ENCODE peak calls at places on chromosome 12, in nine cellular contexts. One of them, this sample, is unnamed.

GRCh38 chr12:102702447-102703114 is 214.5 kb downstream of the PAH start:
- DNase-seq in tibial nerve: peak; percentile 80
- DNase-seq in tibial artery: peak; percentile 62
- DNase-seq in neural progenitor cell: peak; percentile 37
- DNase-seq in astrocyte of the spinal cord: peak; percentile 55
- DNase-seq in BE2C: peak; percentile 50
- DNase-seq in psoas muscle: peak; percentile 22
- DNase-seq in cardiac fibroblast: peak; percentile 48
- DNase-seq in AG10803: peak; percentile 79
- DNase-seq in this sample: peak; percentile 53

GRCh38 chr12:89461649-89462612 is 62.7 kb downstream of the GALNT4 start:
- DNase-seq in AG10803: peak; percentile 79
- DNase-seq in tibial artery: no peak
- DNase-seq in neural progenitor cell: peak; percentile 64
- DNase-seq in psoas muscle: no peak
- DNase-seq in BE2C: no peak
- DNase-seq in astrocyte of the spinal cord: peak; percentile 83
- DNase-seq in tibial nerve: no peak
- DNase-seq in cardiac fibroblast: peak; percentile 89
- DNase-seq in this sample: no peak

GRCh38 chr12:64098709-64099354 is 123.3 kb downstream of the KICS2 start:
- DNase-seq in neural progenitor cell: no peak
- DNase-seq in tibial artery: no peak
- DNase-seq in psoas muscle: no peak
- DNase-seq in cardiac fibroblast: peak; percentile 89
- DNase-seq in tibial nerve: no peak
- DNase-seq in BE2C: peak; percentile 59
- DNase-seq in astrocyte of the spinal cord: peak; percentile 72
- DNase-seq in AG10803: peak; percentile 88
- DNase-seq in this sample: peak; percentile 71

GRCh38 chr12:6047249-6048227 is 76.9 kb downstream of the VWF start:
- DNase-seq in BE2C: no peak
- DNase-seq in astrocyte of the spinal cord: peak; percentile 44
- DNase-seq in AG10803: peak; percentile 71
- DNase-seq in tibial artery: no peak
- DNase-seq in tibial nerve: no peak
- DNase-seq in neural progenitor cell: no peak
- DNase-seq in cardiac fibroblast: peak; percentile 76
- DNase-seq in psoas muscle: no peak
- DNase-seq in this sample: no peak

GRCh38 chr12:39510001-39510400 is 67.1 kb upstream of the KIF21A start:
- DNase-seq in BE2C: no peak
- DNase-seq in cardiac fibroblast: no peak
- DNase-seq in tibial artery: no peak
- DNase-seq in astrocyte of the spinal cord: no peak
- DNase-seq in psoas muscle: no peak
- DNase-seq in AG10803: no peak
- DNase-seq in neural progenitor cell: no peak
- DNase-seq in tibial nerve: no peak
- DNase-seq in this sample: no peak

GRCh38 chr12:54329756-54330155 is 4.8 kb downstream of the COPZ1 start:
- DNase-seq in astrocyte of the spinal cord: no peak
- DNase-seq in BE2C: no peak
- DNase-seq in cardiac fibroblast: no peak
- DNase-seq in tibial nerve: no peak
- DNase-seq in neural progenitor cell: no peak
- DNase-seq in psoas muscle: no peak
- DNase-seq in tibial artery: no peak
- DNase-seq in AG10803: no peak
- DNase-seq in this sample: no peak

GRCh38 chr12:83945871-83946270 is 966.7 kb downstream of the SLC6A15 start:
- DNase-seq in cardiac fibroblast: peak; percentile 27
- DNase-seq in tibial artery: no peak
- DNase-seq in AG10803: peak; percentile 53
- DNase-seq in tibial nerve: no peak
- DNase-seq in psoas muscle: no peak
- DNase-seq in BE2C: no peak
- DNase-seq in neural progenitor cell: no peak
- DNase-seq in astrocyte of the spinal cord: peak; percentile 79
- DNase-seq in this sample: no peak

GRCh38 chr12:20578142-20578541 is 117.0 kb upstream of the SLCO1C1 start:
- DNase-seq in AG10803: no peak
- DNase-seq in BE2C: no peak
- DNase-seq in tibial nerve: no peak
- DNase-seq in psoas muscle: no peak
- DNase-seq in astrocyte of the spinal cord: no peak
- DNase-seq in tibial artery: no peak
- DNase-seq in neural progenitor cell: no peak
- DNase-seq in cardiac fibroblast: no peak
- DNase-seq in this sample: no peak

GRCh38 chr12:8572507-8572906 is 31.8 kb upstream of the CLEC4E start:
- DNase-seq in psoas muscle: no peak
- DNase-seq in astrocyte of the spinal cord: no peak
- DNase-seq in AG10803: no peak
- DNase-seq in cardiac fibroblast: peak; percentile 14
- DNase-seq in tibial artery: no peak
- DNase-seq in tibial nerve: no peak
- DNase-seq in neural progenitor cell: no peak
- DNase-seq in BE2C: no peak
- DNase-seq in this sample: no peak

GRCh38 chr12:131864469-131864868 is 30.0 kb upstream of the ULK1 start:
- DNase-seq in tibial artery: no peak
- DNase-seq in tibial nerve: no peak
- DNase-seq in BE2C: no peak
- DNase-seq in psoas muscle: no peak
- DNase-seq in AG10803: no peak
- DNase-seq in cardiac fibroblast: no peak
- DNase-seq in astrocyte of the spinal cord: no peak
- DNase-seq in neural progenitor cell: no peak
- DNase-seq in this sample: no peak

GRCh38 chr12:50572275-50572674 is 67.5 kb downstream of the DIP2B start:
- DNase-seq in tibial nerve: peak; percentile 42
- DNase-seq in neural progenitor cell: no peak
- DNase-seq in astrocyte of the spinal cord: peak; percentile 58
- DNase-seq in BE2C: no peak
- DNase-seq in AG10803: peak; percentile 94
- DNase-seq in tibial artery: peak; percentile 38
- DNase-seq in cardiac fibroblast: peak; percentile 89
- DNase-seq in psoas muscle: no peak
- DNase-seq in this sample: peak; percentile 40

GRCh38 chr12:83210933-83211332 is 524.2 kb downstream of the TMTC2 start:
- DNase-seq in psoas muscle: no peak
- DNase-seq in AG10803: no peak
- DNase-seq in neural progenitor cell: peak; percentile 83
- DNase-seq in cardiac fibroblast: no peak
- DNase-seq in tibial artery: no peak
- DNase-seq in BE2C: no peak
- DNase-seq in tibial nerve: no peak
- DNase-seq in astrocyte of the spinal cord: no peak
- DNase-seq in this sample: no peak

GRCh38 chr12:48131517-48131916 is 12.4 kb downstream of the PFKM start:
- DNase-seq in astrocyte of the spinal cord: no peak
- DNase-seq in tibial artery: no peak
- DNase-seq in neural progenitor cell: no peak
- DNase-seq in cardiac fibroblast: no peak
- DNase-seq in tibial nerve: no peak
- DNase-seq in AG10803: no peak
- DNase-seq in BE2C: no peak
- DNase-seq in psoas muscle: no peak
- DNase-seq in this sample: no peak

GRCh38 chr12:76670776-76671175 is 93.1 kb upstream of the ZDHHC17 start:
- DNase-seq in tibial nerve: no peak
- DNase-seq in BE2C: no peak
- DNase-seq in astrocyte of the spinal cord: peak; percentile 26
- DNase-seq in neural progenitor cell: no peak
- DNase-seq in cardiac fibroblast: peak; percentile 21
- DNase-seq in AG10803: peak; percentile 89
- DNase-seq in psoas muscle: no peak
- DNase-seq in tibial artery: no peak
- DNase-seq in this sample: no peak

DNA sequence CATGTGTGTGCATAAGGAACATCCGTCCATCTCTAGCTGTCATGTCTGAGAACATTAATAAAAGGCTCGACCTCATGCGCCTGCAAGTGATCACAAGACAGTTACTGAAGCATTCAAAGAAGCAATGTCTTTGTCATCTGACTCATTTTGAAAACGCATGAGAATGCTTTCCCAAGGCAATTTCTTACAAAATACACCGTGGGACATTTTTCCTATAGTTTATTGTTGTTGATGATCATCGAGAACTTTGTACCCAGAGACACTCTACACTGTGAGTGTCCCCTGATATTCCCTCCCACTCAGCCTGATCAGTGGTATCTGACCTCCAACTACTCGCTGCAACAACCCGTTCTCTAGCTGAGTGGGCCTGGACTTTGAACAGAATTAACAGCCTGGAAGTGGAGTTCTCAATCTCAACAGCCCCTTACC is 68.1 kb downstream of the ETV6 start:
- DNase-seq in neural progenitor cell: no peak
- DNase-seq in AG10803: peak; percentile 48
- DNase-seq in tibial nerve: no peak
- DNase-seq in psoas muscle: no peak
- DNase-seq in BE2C: no peak
- DNase-seq in tibial artery: no peak
- DNase-seq in astrocyte of the spinal cord: peak; percentile 56
- DNase-seq in cardiac fibroblast: peak; percentile 71
- DNase-seq in this sample: no peak
- H3K4me3 ChIP-seq in neural progenitor cell: no peak overlapping the region
- H3K4me3 ChIP-seq in AG10803: no peak overlapping the region
- H3K4me3 ChIP-seq in tibial nerve: no peak overlapping the region
- H3K4me3 ChIP-seq in psoas muscle: no peak overlapping the region
- H3K4me3 ChIP-seq in BE2C: no peak overlapping the region
- H3K4me3 ChIP-seq in tibial artery: no peak overlapping the region
- H3K4me3 ChIP-seq in astrocyte of the spinal cord: no peak overlapping the region
- H3K4me3 ChIP-seq in cardiac fibroblast: no peak overlapping the region
- H3K4me3 ChIP-seq in this sample: no peak overlapping the region

GRCh38 chr12:117966511-117966910 is 2.3 kb downstream of the KSR2 start:
- DNase-seq in AG10803: no peak
- DNase-seq in tibial nerve: no peak
- DNase-seq in astrocyte of the spinal cord: no peak
- DNase-seq in cardiac fibroblast: no peak
- DNase-seq in psoas muscle: no peak
- DNase-seq in tibial artery: no peak
- DNase-seq in neural progenitor cell: no peak
- DNase-seq in BE2C: no peak
- DNase-seq in this sample: no peak
- H3K4me3 ChIP-seq in AG10803: no peak overlapping the region
- H3K4me3 ChIP-seq in tibial nerve: no peak overlapping the region
- H3K4me3 ChIP-seq in astrocyte of the spinal cord: no peak overlapping the region
- H3K4me3 ChIP-seq in cardiac fibroblast: no peak overlapping the region
- H3K4me3 ChIP-seq in psoas muscle: no peak overlapping the region
- H3K4me3 ChIP-seq in tibial artery: no peak overlapping the region
- H3K4me3 ChIP-seq in neural progenitor cell: no peak overlapping the region
- H3K4me3 ChIP-seq in BE2C: no peak overlapping the region
- H3K4me3 ChIP-seq in this sample: no peak overlapping the region

GRCh38 chr12:130717752-130718151 is 1.7 kb upstream of the RIMBP2 start:
- DNase-seq in AG10803: no peak
- DNase-seq in cardiac fibroblast: no peak
- DNase-seq in tibial nerve: no peak
- DNase-seq in neural progenitor cell: no peak
- DNase-seq in tibial artery: no peak
- DNase-seq in BE2C: no peak
- DNase-seq in psoas muscle: no peak
- DNase-seq in astrocyte of the spinal cord: no peak
- DNase-seq in this sample: no peak

GRCh38 chr12:130715150-130715995 is 726 bp downstream of the RIMBP2 start:
- DNase-seq in BE2C: peak; percentile 62
- DNase-seq in tibial nerve: no peak
- DNase-seq in cardiac fibroblast: no peak
- DNase-seq in tibial artery: peak; percentile 19
- DNase-seq in psoas muscle: no peak
- DNase-seq in AG10803: no peak
- DNase-seq in neural progenitor cell: peak; percentile 57
- DNase-seq in astrocyte of the spinal cord: no peak
- DNase-seq in this sample: peak; percentile 31

GRCh38 chr12:130716918-130717306 is 813 bp upstream of the RIMBP2 start:
- DNase-seq in astrocyte of the spinal cord: no peak
- DNase-seq in AG10803: no peak
- DNase-seq in tibial artery: no peak
- DNase-seq in cardiac fibroblast: no peak
- DNase-seq in tibial nerve: no peak
- DNase-seq in BE2C: no peak
- DNase-seq in neural progenitor cell: peak; percentile 54
- DNase-seq in psoas muscle: no peak
- DNase-seq in this sample: no peak

GRCh38 chr12:130714591-130715149 is 1.4 kb downstream of the RIMBP2 start:
- DNase-seq in tibial artery: peak; percentile 9
- DNase-seq in BE2C: peak; percentile 65
- DNase-seq in cardiac fibroblast: no peak
- DNase-seq in tibial nerve: no peak
- DNase-seq in neural progenitor cell: peak; percentile 36
- DNase-seq in AG10803: no peak
- DNase-seq in psoas muscle: no peak
- DNase-seq in astrocyte of the spinal cord: no peak
- DNase-seq in this sample: peak; percentile 52

DNA sequence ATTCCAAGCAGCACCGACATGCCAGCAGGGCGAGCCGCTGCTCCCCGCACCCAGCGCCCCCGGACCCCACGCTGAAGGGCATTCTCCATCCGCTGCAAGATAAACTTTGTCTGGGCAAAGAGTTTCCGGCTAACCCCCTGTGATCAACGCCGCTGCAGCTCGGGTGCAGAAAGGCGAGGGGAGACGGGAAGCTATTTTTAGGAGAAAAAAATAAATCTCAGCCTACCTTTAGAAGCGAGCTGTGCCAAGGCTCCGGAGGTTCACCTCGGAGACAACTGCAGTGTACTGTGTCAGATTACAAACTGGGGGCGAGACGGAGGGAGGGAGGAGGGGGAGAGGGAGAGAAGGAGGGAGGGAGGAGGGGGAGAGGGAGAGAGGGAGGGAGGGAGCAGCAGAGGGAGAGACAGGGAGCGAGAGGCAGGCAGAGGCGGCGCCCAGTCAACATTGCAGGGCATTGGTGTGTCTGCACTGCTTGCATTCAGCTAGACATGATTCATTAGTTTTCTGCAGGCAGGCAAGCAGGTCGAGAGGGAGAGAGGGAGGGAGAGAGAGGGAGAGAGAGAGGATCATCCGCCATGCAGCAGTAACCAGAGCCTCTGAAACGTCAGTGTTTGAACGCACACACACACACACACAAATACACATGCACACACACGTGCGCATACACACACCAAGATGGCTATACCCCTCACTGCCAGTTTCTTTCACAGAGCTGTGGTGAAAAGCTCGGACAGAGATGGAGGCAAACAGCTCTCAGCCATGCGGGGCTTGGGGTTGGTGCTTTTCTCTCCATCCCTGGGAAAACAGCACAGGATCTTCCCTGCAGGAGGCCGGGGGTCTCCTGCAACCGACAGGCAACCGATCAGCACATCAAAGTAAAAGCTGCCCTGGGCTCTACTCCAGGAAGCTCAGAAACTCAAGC is at the start of gene RIMBP2:
- DNase-seq in neural progenitor cell: peak; percentile 82
- DNase-seq in astrocyte of the spinal cord: no peak
- DNase-seq in tibial artery: peak; percentile 16
- DNase-seq in psoas muscle: no peak
- DNase-seq in tibial nerve: no peak
- DNase-seq in cardiac fibroblast: peak; percentile 52
- DNase-seq in AG10803: peak; percentile 13
- DNase-seq in BE2C: peak; percentile 90
- DNase-seq in this sample: peak; percentile 37
- H3K4me3 ChIP-seq in neural progenitor cell: peak within 1 kb of the TSS; percentile 71
- H3K4me3 ChIP-seq in astrocyte of the spinal cord: no peak within 1 kb of the TSS
- H3K4me3 ChIP-seq in tibial artery: peak within 1 kb of the TSS; percentile 5
- H3K4me3 ChIP-seq in psoas muscle: peak within 1 kb of the TSS; percentile 46
- H3K4me3 ChIP-seq in tibial nerve: no peak within 1 kb of the TSS
- H3K4me3 ChIP-seq in cardiac fibroblast: no peak within 1 kb of the TSS
- H3K4me3 ChIP-seq in AG10803: peak within 1 kb of the TSS; percentile 36
- H3K4me3 ChIP-seq in BE2C: peak within 1 kb of the TSS; percentile 90
- H3K4me3 ChIP-seq in this sample: peak within 1 kb of the TSS; percentile 40

GRCh38 chr12:10154145-10154496 is 17.8 kb downstream of the OLR1 start:
- DNase-seq in AG10803: no peak
- DNase-seq in astrocyte of the spinal cord: no peak
- DNase-seq in neural progenitor cell: no peak
- DNase-seq in psoas muscle: no peak
- DNase-seq in tibial artery: no peak
- DNase-seq in BE2C: no peak
- DNase-seq in cardiac fibroblast: no peak
- DNase-seq in tibial nerve: no peak
- DNase-seq in this sample: no peak
- H3K4me3 ChIP-seq in AG10803: no peak overlapping the region
- H3K4me3 ChIP-seq in astrocyte of the spinal cord: peak overlapping the region; percentile 53
- H3K4me3 ChIP-seq in neural progenitor cell: peak overlapping the region; percentile 49
- H3K4me3 ChIP-seq in psoas muscle: peak overlapping the region; percentile 67
- H3K4me3 ChIP-seq in tibial artery: peak overlapping the region; percentile 54
- H3K4me3 ChIP-seq in BE2C: no peak overlapping the region
- H3K4me3 ChIP-seq in cardiac fibroblast: peak overlapping the region; percentile 53
- H3K4me3 ChIP-seq in tibial nerve: peak overlapping the region; percentile 27
- H3K4me3 ChIP-seq in this sample: no peak overlapping the region